ENCODE peak calls at places on chromosome 5, in four cellular contexts. K is H54, R is Caki2, D is ascending aorta. A is an unnamed sample.

GRCh38 chr5:111070272-111071134 is 1.0 kb upstream of the TSLP start:
- DNase-seq in K (no peak), R (no peak), D (no peak), A (no peak)

GRCh38 chr5:171450423-171451246 is 31.2 kb downstream of the FGF18 start:
- DNase-seq in K (peak), R (peak), D (peak), A (no peak)

GRCh38 chr5:34735436-34736426 is 79.6 kb downstream of the RAI14 start:
- DNase-seq in K (no peak), R (no peak), D (no peak), A (no peak)

GRCh38 chr5:42870882-42871418 is 59.3 kb upstream of the SELENOP start:
- DNase-seq in K (no peak), R (no peak), D (no peak), A (no peak)

GRCh38 chr5:38211354-38211710 is 47.0 kb upstream of the EGFLAM start:
- DNase-seq in K (no peak), R (no peak), D (no peak), A (no peak)

GRCh38 chr5:144189800-144190429 is 19.2 kb downstream of the KCTD16 start:
- DNase-seq in K (peak), R (peak), D (no peak), A (no peak)

GRCh38 chr5:64769856-64770255 is 1.1 kb downstream of the CWC27 start:
- DNase-seq in K (no peak), R (no peak), D (no peak), A (no peak)

GRCh38 chr5:104312481-104312880 is 749.9 kb upstream of the NUDT12 start:
- DNase-seq in K (no peak), R (no peak), D (no peak), A (no peak)

GRCh38 chr5:133120156-133120750 is 68.4 kb downstream of the HSPA4 start:
- DNase-seq in K (no peak), R (no peak), D (peak), A (no peak)

GRCh38 chr5:77262685-77263084 is 52.2 kb downstream of the PDE8B start:
- DNase-seq in K (no peak), R (no peak), D (no peak), A (no peak)

GRCh38 chr5:180161420-180162303 is 47.3 kb downstream of the RASGEF1C start:
- DNase-seq in K (no peak), R (no peak), D (no peak), A (no peak)

GRCh38 chr5:135829681-135830383 is 4.6 kb upstream of the SLC25A48 start:
- DNase-seq in K (peak), R (peak), D (peak), A (peak)

GRCh38 chr5:169697976-169698375 is 60.9 kb downstream of the DOCK2 start:
- DNase-seq in K (no peak), R (no peak), D (no peak), A (no peak)

GRCh38 chr5:154829589-154830218 is 20.7 kb downstream of the FAXDC2 start:
- DNase-seq in K (no peak), R (peak), D (no peak), A (no peak)

GRCh38 chr5:172920447-172920849 is 38.8 kb upstream of the RPL26L1 start:
- DNase-seq in K (peak), R (peak), D (peak), A (no peak)

A was measured in HuH-7.